ENCODE peak calls at places on chromosomes 11 and 22, in seven cellular contexts. One of them, this sample, is unnamed.
A peak's percentile ranks its signal among the peaks of the same experiment; 100 is the strongest.

GRCh38 chr11:96246718-96247540 is 96.1 kb downstream of the MAML2 start:
- DNase-seq in HCT116: peak; percentile 63
- DNase-seq in SK-N-SH: no peak
- DNase-seq in HepG2: peak; percentile 86
- DNase-seq in K562: no peak
- DNase-seq in H1: no peak
- DNase-seq in GM12878: no peak
- DNase-seq in this sample: no peak

GRCh38 chr11:128458316-128458715 is 129.0 kb downstream of the ETS1 start:
- DNase-seq in HCT116: no peak
- DNase-seq in SK-N-SH: no peak
- DNase-seq in HepG2: no peak
- DNase-seq in K562: no peak
- DNase-seq in H1: no peak
- DNase-seq in GM12878: no peak
- DNase-seq in this sample: no peak

GRCh38 chr11:772429-773390 is 4.6 kb downstream of the GATD1 start:
- DNase-seq in HCT116: no peak
- DNase-seq in SK-N-SH: no peak
- DNase-seq in HepG2: no peak
- DNase-seq in K562: no peak
- DNase-seq in H1: no peak
- DNase-seq in GM12878: no peak
- DNase-seq in this sample: no peak

GRCh38 chr22:31661851-31662667 is at the start of gene PISD:
- DNase-seq in HCT116: peak; percentile 96
- DNase-seq in SK-N-SH: peak; percentile 96
- DNase-seq in HepG2: peak; percentile 92
- DNase-seq in K562: peak; percentile 95
- DNase-seq in H1: peak; percentile 92
- DNase-seq in GM12878: peak; percentile 89
- DNase-seq in this sample: peak; percentile 86

GRCh38 chr11:112227002-112227401 is 774 bp downstream of the PTS start:
- DNase-seq in HCT116: no peak
- DNase-seq in SK-N-SH: peak; percentile 35
- DNase-seq in HepG2: no peak
- DNase-seq in K562: peak; percentile 38
- DNase-seq in H1: no peak
- DNase-seq in GM12878: no peak
- DNase-seq in this sample: no peak

GRCh38 chr11:87173185-87174039 is 135.7 kb downstream of the TMEM135 start:
- DNase-seq in HCT116: peak; percentile 56
- DNase-seq in SK-N-SH: no peak
- DNase-seq in HepG2: peak; percentile 19
- DNase-seq in K562: no peak
- DNase-seq in H1: no peak
- DNase-seq in GM12878: no peak
- DNase-seq in this sample: no peak

GRCh38 chr22:31085493-31085824 is 4.3 kb downstream of the SMTN start:
- DNase-seq in HCT116: no peak
- DNase-seq in SK-N-SH: no peak
- DNase-seq in HepG2: no peak
- DNase-seq in K562: no peak
- DNase-seq in H1: no peak
- DNase-seq in GM12878: no peak
- DNase-seq in this sample: no peak

GRCh38 chr11:71381781-71382505 is 66.2 kb downstream of the DHCR7 start:
- DNase-seq in HCT116: no peak
- DNase-seq in SK-N-SH: no peak
- DNase-seq in HepG2: no peak
- DNase-seq in K562: no peak
- DNase-seq in H1: no peak
- DNase-seq in GM12878: peak; percentile 41
- DNase-seq in this sample: no peak

GRCh38 chr11:19577391-19577831 is 135.2 kb upstream of the NAV2 start:
- DNase-seq in HCT116: no peak
- DNase-seq in SK-N-SH: no peak
- DNase-seq in HepG2: no peak
- DNase-seq in K562: no peak
- DNase-seq in H1: no peak
- DNase-seq in GM12878: no peak
- DNase-seq in this sample: no peak

GRCh38 chr22:45896961-45897538 is 79.9 kb downstream of the WNT7B start:
- DNase-seq in HCT116: no peak
- DNase-seq in SK-N-SH: no peak
- DNase-seq in HepG2: no peak
- DNase-seq in K562: no peak
- DNase-seq in H1: no peak
- DNase-seq in GM12878: no peak
- DNase-seq in this sample: no peak

GRCh38 chr11:46237248-46238077 is 40.0 kb upstream of the CREB3L1 start:
- DNase-seq in HCT116: peak; percentile 86
- DNase-seq in SK-N-SH: peak; percentile 87
- DNase-seq in HepG2: no peak
- DNase-seq in K562: peak; percentile 88
- DNase-seq in H1: peak; percentile 61
- DNase-seq in GM12878: no peak
- DNase-seq in this sample: peak; percentile 90

GRCh38 chr22:40436460-40437431 is 66.4 kb downstream of the SGSM3 start:
- DNase-seq in HCT116: peak; percentile 53
- DNase-seq in SK-N-SH: peak; percentile 39
- DNase-seq in HepG2: peak; percentile 41
- DNase-seq in K562: peak; percentile 57
- DNase-seq in H1: no peak
- DNase-seq in GM12878: peak; percentile 88
- DNase-seq in this sample: peak; percentile 36

GRCh38 chr11:15170170-15170569 is 55.4 kb downstream of the INSC start:
- DNase-seq in HCT116: no peak
- DNase-seq in SK-N-SH: no peak
- DNase-seq in HepG2: peak; percentile 16
- DNase-seq in K562: no peak
- DNase-seq in H1: no peak
- DNase-seq in GM12878: no peak
- DNase-seq in this sample: no peak

GRCh38 chr11:69385466-69385820 is 91.5 kb downstream of the MYEOV start:
- DNase-seq in HCT116: no peak
- DNase-seq in SK-N-SH: no peak
- DNase-seq in HepG2: no peak
- DNase-seq in K562: no peak
- DNase-seq in H1: no peak
- DNase-seq in GM12878: no peak
- DNase-seq in this sample: no peak

GRCh38 chr11:110524227-110524626 is 94.5 kb downstream of the FDX1 start:
- DNase-seq in HCT116: no peak
- DNase-seq in SK-N-SH: no peak
- DNase-seq in HepG2: no peak
- DNase-seq in K562: peak; percentile 5
- DNase-seq in H1: no peak
- DNase-seq in GM12878: no peak
- DNase-seq in this sample: no peak

GRCh38 chr11:45180158-45180887 is 33.9 kb downstream of the PRDM11 start:
- DNase-seq in HCT116: peak; percentile 16
- DNase-seq in SK-N-SH: peak; percentile 94
- DNase-seq in HepG2: no peak
- DNase-seq in K562: peak; percentile 75
- DNase-seq in H1: no peak
- DNase-seq in GM12878: no peak
- DNase-seq in this sample: no peak

GRCh38 chr11:118610773-118611432 is 3.5 kb downstream of the PHLDB1 start:
- DNase-seq in HCT116: no peak
- DNase-seq in SK-N-SH: no peak
- DNase-seq in HepG2: peak; percentile 34
- DNase-seq in K562: peak; percentile 72
- DNase-seq in H1: peak; percentile 60
- DNase-seq in GM12878: no peak
- DNase-seq in this sample: peak; percentile 72

GRCh38 chr11:32374261-32374711 is 61.1 kb downstream of the WT1 start:
- DNase-seq in HCT116: peak; percentile 19
- DNase-seq in SK-N-SH: peak; percentile 45
- DNase-seq in HepG2: peak; percentile 62
- DNase-seq in K562: peak; percentile 75
- DNase-seq in H1: peak; percentile 46
- DNase-seq in GM12878: peak; percentile 25
- DNase-seq in this sample: peak; percentile 46

GRCh38 chr11:86592659-86593451 is 79.6 kb downstream of the ME3 start:
- DNase-seq in HCT116: peak; percentile 87
- DNase-seq in SK-N-SH: peak; percentile 27
- DNase-seq in HepG2: peak; percentile 98
- DNase-seq in K562: peak; percentile 57
- DNase-seq in H1: no peak
- DNase-seq in GM12878: peak; percentile 96
- DNase-seq in this sample: no peak

GRCh38 chr11:67056640-67057409 is at the start of gene RHOD:
- DNase-seq in HCT116: no peak
- DNase-seq in SK-N-SH: no peak
- DNase-seq in HepG2: no peak
- DNase-seq in K562: no peak
- DNase-seq in H1: no peak
- DNase-seq in GM12878: no peak
- DNase-seq in this sample: no peak

GRCh38 chr11:104895619-104896018 is 2.6 kb downstream of the CASP12 start:
- DNase-seq in HCT116: no peak
- DNase-seq in SK-N-SH: no peak
- DNase-seq in HepG2: no peak
- DNase-seq in K562: no peak
- DNase-seq in H1: no peak
- DNase-seq in GM12878: no peak
- DNase-seq in this sample: no peak

GRCh38 chr11:111975076-111975806 is 38.1 kb downstream of the DIXDC1 start:
- DNase-seq in HCT116: no peak
- DNase-seq in SK-N-SH: no peak
- DNase-seq in HepG2: no peak
- DNase-seq in K562: no peak
- DNase-seq in H1: no peak
- DNase-seq in GM12878: no peak
- DNase-seq in this sample: no peak

GRCh38 chr11:7673724-7674434 is 579 bp upstream of the CYB5R2 start:
- DNase-seq in HCT116: peak; percentile 29
- DNase-seq in SK-N-SH: peak; percentile 49
- DNase-seq in HepG2: no peak
- DNase-seq in K562: peak; percentile 33
- DNase-seq in H1: no peak
- DNase-seq in GM12878: no peak
- DNase-seq in this sample: peak; percentile 66

GRCh38 chr11:78594814-78595213 is 20.1 kb upstream of the NARS2 start:
- DNase-seq in HCT116: no peak
- DNase-seq in SK-N-SH: no peak
- DNase-seq in HepG2: no peak
- DNase-seq in K562: no peak
- DNase-seq in H1: no peak
- DNase-seq in GM12878: no peak
- DNase-seq in this sample: no peak

GRCh38 chr11:45486461-45486860 is 179.0 kb downstream of the CHST1 start:
- DNase-seq in HCT116: no peak
- DNase-seq in SK-N-SH: no peak
- DNase-seq in HepG2: no peak
- DNase-seq in K562: no peak
- DNase-seq in H1: no peak
- DNase-seq in GM12878: no peak
- DNase-seq in this sample: no peak

GRCh38 chr11:95092549-95093324 is 3.1 kb downstream of the ENDOD1 start:
- DNase-seq in HCT116: no peak
- DNase-seq in SK-N-SH: peak; percentile 34
- DNase-seq in HepG2: peak; percentile 85
- DNase-seq in K562: peak; percentile 38
- DNase-seq in H1: no peak
- DNase-seq in GM12878: no peak
- DNase-seq in this sample: no peak

GRCh38 chr11:93238956-93239355 is 41.2 kb upstream of the SLC36A4 start:
- DNase-seq in HCT116: no peak
- DNase-seq in SK-N-SH: no peak
- DNase-seq in HepG2: no peak
- DNase-seq in K562: no peak
- DNase-seq in H1: no peak
- DNase-seq in GM12878: no peak
- DNase-seq in this sample: no peak

GRCh38 chr11:36375348-36376314 is 79.5 kb downstream of the PRR5L start:
- DNase-seq in HCT116: no peak
- DNase-seq in SK-N-SH: peak; percentile 19
- DNase-seq in HepG2: no peak
- DNase-seq in K562: no peak
- DNase-seq in H1: no peak
- DNase-seq in GM12878: no peak
- DNase-seq in this sample: no peak
- TF ChIP-seq YY1 in HCT116: no peak
- TF ChIP-seq YY1 in SK-N-SH: no peak
- TF ChIP-seq YY1 in HepG2: no peak
- TF ChIP-seq YY1 in K562: no peak
- TF ChIP-seq YY1 in H1: no peak
- TF ChIP-seq YY1 in GM12878: no peak
- TF ChIP-seq YY1 in this sample: no peak

GRCh38 chr22:35986085-35986484 is 42.5 kb downstream of the RBFOX2 start:
- DNase-seq in HCT116: no peak
- DNase-seq in SK-N-SH: no peak
- DNase-seq in HepG2: no peak
- DNase-seq in K562: no peak
- DNase-seq in H1: no peak
- DNase-seq in GM12878: no peak
- DNase-seq in this sample: no peak
- TF ChIP-seq YY1 in HCT116: no peak
- TF ChIP-seq YY1 in SK-N-SH: no peak
- TF ChIP-seq YY1 in HepG2: no peak
- TF ChIP-seq YY1 in K562: no peak
- TF ChIP-seq YY1 in H1: no peak
- TF ChIP-seq YY1 in GM12878: no peak
- TF ChIP-seq YY1 in this sample: no peak

GRCh38 chr11:61853698-61854169 is 25.6 kb downstream of the FADS2 start:
- DNase-seq in HCT116: no peak
- DNase-seq in SK-N-SH: no peak
- DNase-seq in HepG2: no peak
- DNase-seq in K562: no peak
- DNase-seq in H1: no peak
- DNase-seq in GM12878: no peak
- DNase-seq in this sample: no peak
- TF ChIP-seq YY1 in HCT116: no peak
- TF ChIP-seq YY1 in SK-N-SH: no peak
- TF ChIP-seq YY1 in HepG2: no peak
- TF ChIP-seq YY1 in K562: no peak
- TF ChIP-seq YY1 in H1: no peak
- TF ChIP-seq YY1 in GM12878: no peak
- TF ChIP-seq YY1 in this sample: no peak

DNA sequence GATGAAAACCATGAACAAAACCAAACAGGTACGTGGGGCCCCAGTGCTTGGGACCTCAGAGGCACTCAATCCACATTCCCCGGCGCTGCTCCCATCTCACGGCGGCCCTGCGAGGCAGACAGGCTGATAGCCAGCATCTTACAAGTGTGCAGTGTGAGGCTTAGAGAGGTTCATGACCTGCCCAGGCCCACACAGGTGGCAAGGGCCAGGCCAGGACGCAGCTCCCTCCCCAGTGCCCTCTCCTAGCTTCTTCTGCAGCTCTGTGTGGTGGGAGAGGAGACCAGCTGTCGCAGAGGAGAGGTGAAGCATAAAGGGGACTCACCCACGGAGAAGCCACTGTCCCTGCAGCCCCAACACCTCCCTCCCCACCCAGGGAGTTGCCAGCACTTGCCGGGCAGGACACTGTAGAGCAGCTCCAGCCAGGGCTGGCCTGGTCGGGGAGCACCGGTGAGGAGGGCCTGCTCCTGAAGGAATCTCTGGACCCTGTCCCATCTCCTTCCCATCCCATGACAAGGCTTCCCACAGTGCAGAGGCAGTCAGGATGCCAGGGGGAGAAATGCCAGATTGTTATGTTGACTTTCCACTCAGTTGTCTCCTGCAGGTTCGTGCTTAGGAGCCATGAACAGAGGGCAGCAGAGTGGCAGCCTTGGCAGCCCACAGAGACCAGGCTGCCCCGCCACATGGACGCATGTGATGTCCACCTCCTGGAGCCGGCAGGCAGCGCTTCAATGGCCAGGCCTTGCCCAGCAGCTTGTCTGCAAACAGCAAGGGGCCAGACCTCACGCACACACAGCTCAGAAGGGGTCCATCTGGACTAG is 92.3 kb upstream of the TMEM45B start:
- DNase-seq in HCT116: no peak
- DNase-seq in SK-N-SH: no peak
- DNase-seq in HepG2: no peak
- DNase-seq in K562: no peak
- DNase-seq in H1: no peak
- DNase-seq in GM12878: no peak
- DNase-seq in this sample: no peak
- TF ChIP-seq YY1 in HCT116: no peak
- TF ChIP-seq YY1 in SK-N-SH: no peak
- TF ChIP-seq YY1 in HepG2: no peak
- TF ChIP-seq YY1 in K562: no peak
- TF ChIP-seq YY1 in H1: no peak
- TF ChIP-seq YY1 in GM12878: no peak
- TF ChIP-seq YY1 in this sample: no peak

This sample was measured in NT2/D1.